ENCODE peak calls at places on chromosomes 4 and X, in four cellular contexts. O is activated naive CD4-positive, alpha-beta T cell; D is dorsolateral prefrontal cortex; W is NCI-H510A treated with DMSO at 0.1 percent for 48 hours. F is an unnamed sample.

GRCh38 chr4:72971572-72971971 is 97.9 kb downstream of the COX18 start:
- DNase-seq in O (no peak), D (no peak), W (no peak), F (peak; percentile 93)

GRCh38 chr4:14308229-14308651 is 680.7 kb upstream of the BOD1L1 start:
- DNase-seq in D (no peak), W (no peak), O (no peak), F (peak; percentile 7)

GRCh38 chr4:155342142-155342541 is 34.6 kb downstream of the MAP9 start:
- DNase-seq in W (no peak), O (no peak), D (no peak), F (peak; percentile 87)

GRCh38 chr4:169253904-169254303 is 16.9 kb downstream of the SH3RF1 start:
- DNase-seq in D (no peak), O (no peak), W (no peak), F (peak; percentile 76)

GRCh38 chr4:117001077-117001476 is 84.3 kb downstream of the TRAM1L1 start:
- DNase-seq in W (peak; percentile 13), O (no peak), D (no peak), F (no peak)

GRCh38 chr4:143667461-143667860 is 33.0 kb downstream of the FREM3 start:
- DNase-seq in W (no peak), D (peak; percentile 36), O (no peak), F (no peak)

GRCh38 chr4:165398570-165398969 is 19.8 kb downstream of the CPE start:
- DNase-seq in O (no peak), W (peak; percentile 92), D (peak; percentile 81), F (no peak)

GRCh38 chr4:63922146-63922545 is 487.1 kb downstream of the TECRL start:
- DNase-seq in D (no peak), W (no peak), O (no peak), F (no peak)

GRCh38 chr4:110287130-110287529 is 88.7 kb upstream of the ELOVL6 start:
- DNase-seq in D (no peak), W (no peak), O (no peak), F (peak; percentile 84)

GRCh38 chrX:20231598-20231997 is 35.1 kb downstream of the RPS6KA3 start:
- DNase-seq in W (no peak), O (no peak), D (peak; percentile 50), F (no peak)

GRCh38 chr4:53004497-53005148 is 142.5 kb downstream of the RASL11B start:
- DNase-seq in D (no peak), W (no peak), O (no peak), F (no peak)

F was measured in PC-3.